ENCODE peak calls at places on chromosomes 4 and X, in four cellular contexts. S is transverse colon, N is NCI-H1694, D is IMR-90. R is an unnamed sample.

GRCh38 chr4:119478446-119479179 is 150.0 kb downstream of the PDE5A start:
- DNase-seq in S (no peak), D (peak; percentile 55), N (no peak), R (peak; percentile 16)

GRCh38 chr4:56686537-56687231 is 5.6 kb upstream of the HOPX start:
- DNase-seq in D (no peak), N (no peak), S (no peak), R (no peak)

GRCh38 chrX:5122181-5122678 is 1106.4 kb downstream of the NLGN4X start:
- DNase-seq in D (no peak), N (no peak), S (no peak), R (no peak)

GRCh38 chr4:39732728-39733127 is 34.8 kb downstream of the UBE2K start:
- DNase-seq in N (peak; percentile 6), S (no peak), D (peak; percentile 90), R (peak; percentile 79)

GRCh38 chrX:97691901-97692455 is 808.3 kb downstream of the RPA4 start:
- DNase-seq in N (no peak), S (no peak), D (no peak), R (no peak)

GRCh38 chrX:154750301-154751120 is at the start of gene GAB3:
- DNase-seq in S (peak; percentile 46), D (peak; percentile 31), N (no peak), R (no peak)

GRCh38 chr4:4387531-4388311 is 819 bp downstream of the NSG1 start:
- DNase-seq in N (no peak), D (no peak), S (no peak), R (no peak)

GRCh38 chr4:52837716-52838558 is 24.2 kb upstream of the RASL11B start:
- DNase-seq in N (peak; percentile 93), D (peak; percentile 66), S (no peak), R (peak; percentile 52)

GRCh38 chr4:2954358-2955185 is 8.6 kb downstream of the NOP14 start:
- DNase-seq in S (no peak), D (no peak), N (no peak), R (peak; percentile 42)

GRCh38 chr4:83269256-83269655 is 15.3 kb downstream of the COQ2 start:
- DNase-seq in S (no peak), D (no peak), N (no peak), R (peak; percentile 27)

GRCh38 chr4:80461412-80461811 is 125.9 kb downstream of the CFAP299 start:
- DNase-seq in N (no peak), D (no peak), S (no peak), R (no peak)

GRCh38 chr4:89703831-89704230 is 133.1 kb downstream of the SNCA start:
- DNase-seq in S (no peak), N (no peak), D (no peak), R (peak; percentile 40)

GRCh38 chr4:74117024-74117534 is 18.1 kb upstream of the CXCL2 start:
- DNase-seq in N (no peak), D (peak; percentile 98), S (peak; percentile 49), R (peak; percentile 86)

GRCh38 chr4:156230151-156230550 is 276.5 kb upstream of the CTSO start:
- DNase-seq in S (no peak), D (no peak), N (no peak), R (peak; percentile 81)

GRCh38 chr4:61443813-61444510 is 243.8 kb downstream of the ADGRL3 start:
- DNase-seq in D (peak; percentile 61), S (no peak), N (no peak), R (peak; percentile 58)

GRCh38 chr4:125317526-125317880 is 2.7 kb downstream of the FAT4 start:
- DNase-seq in N (no peak), D (peak; percentile 54), S (peak; percentile 21), R (peak; percentile 37)

GRCh38 chrX:81377329-81377728 is 175.4 kb downstream of the SH3BGRL start:
- DNase-seq in D (peak; percentile 27), N (no peak), S (no peak), R (peak; percentile 21)

GRCh38 chr4:87363552-87363951 is 27.4 kb downstream of the HSD17B11 start:
- DNase-seq in D (no peak), N (no peak), S (no peak), R (no peak)

GRCh38 chrX:152600853-152601635 is 36.7 kb upstream of the GABRQ start:
- DNase-seq in D (no peak), S (no peak), N (no peak), R (no peak)

GRCh38 chrX:66914082-66914481 is 275.2 kb upstream of the EDA2R start:
- DNase-seq in D (no peak), N (no peak), S (peak; percentile 19), R (no peak)

GRCh38 chrX:133880032-133880443 is 105.4 kb downstream of the GPC3 start:
- DNase-seq in D (no peak), S (no peak), N (no peak), R (no peak)

GRCh38 chr4:147110968-147111367 is 165.3 kb upstream of the TTC29 start:
- DNase-seq in N (no peak), D (peak; percentile 47), S (no peak), R (peak; percentile 37)

GRCh38 chr4:65023877-65024670 is 614.8 kb upstream of the TECRL start:
- DNase-seq in S (no peak), D (no peak), N (no peak), R (no peak)

GRCh38 chr4:24912252-24913098 is at the start of gene CCDC149:
- DNase-seq in S (peak; percentile 78), N (peak; percentile 41), D (peak; percentile 57), R (peak; percentile 57)

GRCh38 chr4:102139932-102140331 is 205.3 kb downstream of the SLC39A8 start:
- DNase-seq in N (no peak), S (no peak), D (no peak), R (no peak)

GRCh38 chr4:128306992-128307581 is 19.5 kb upstream of the PGRMC2 start:
- DNase-seq in D (no peak), S (no peak), N (no peak), R (no peak)

GRCh38 chrX:114717921-114718320 is 134.0 kb downstream of the HTR2C start:
- DNase-seq in D (no peak), S (no peak), N (no peak), R (no peak)

GRCh38 chr4:38069271-38069760 is 109.1 kb downstream of the PTTG2 start:
- DNase-seq in S (peak; percentile 72), N (no peak), D (peak; percentile 89), R (peak; percentile 95)

GRCh38 chr4:56752985-56753384 is 68.5 kb downstream of the SPINK2 start:
- DNase-seq in D (no peak), S (peak; percentile 63), N (peak; percentile 46), R (no peak)

GRCh38 chr4:39335566-39335965 is 30.6 kb downstream of the RFC1 start:
- DNase-seq in N (no peak), D (no peak), S (no peak), R (peak; percentile 27)

R was measured in amniotic epithelial cell.